ENCODE peak calls at places on chromosome 4, in six cellular contexts. One of them, this sample, is unnamed.

GRCh38 chr4:86973668-86974067 is 38.9 kb downstream of the AFF1 start:
- DNase-seq in amniotic stem cell: no peak
- DNase-seq in EH: no peak
- DNase-seq in T-helper 2 cell: no peak
- DNase-seq in NCI-H1436: no peak
- DNase-seq in naive B cell: no peak
- DNase-seq in this sample: no peak

GRCh38 chr4:145861331-145862318 is 77.0 kb downstream of the ZNF827 start:
- DNase-seq in amniotic stem cell: no peak
- DNase-seq in NCI-H1436: no peak
- DNase-seq in EH: no peak
- DNase-seq in T-helper 2 cell: no peak
- DNase-seq in naive B cell: no peak
- DNase-seq in this sample: no peak

GRCh38 chr4:169342906-169343560 is 72.3 kb upstream of the SH3RF1 start:
- DNase-seq in T-helper 2 cell: no peak
- DNase-seq in naive B cell: no peak
- DNase-seq in amniotic stem cell: no peak
- DNase-seq in EH: peak; percentile 71
- DNase-seq in NCI-H1436: no peak
- DNase-seq in this sample: no peak

GRCh38 chr4:152534541-152535231 is 1.2 kb downstream of the FBXW7 start:
- DNase-seq in NCI-H1436: no peak
- DNase-seq in amniotic stem cell: no peak
- DNase-seq in naive B cell: peak; percentile 64
- DNase-seq in EH: peak; percentile 48
- DNase-seq in T-helper 2 cell: no peak
- DNase-seq in this sample: no peak

GRCh38 chr4:37685211-37685725 is 908 bp downstream of the RELL1 start:
- DNase-seq in EH: peak; percentile 75
- DNase-seq in T-helper 2 cell: no peak
- DNase-seq in amniotic stem cell: no peak
- DNase-seq in NCI-H1436: no peak
- DNase-seq in naive B cell: peak; percentile 43
- DNase-seq in this sample: no peak

GRCh38 chr4:113050361-113050760 is 908 bp downstream of the ANK2 start:
- DNase-seq in EH: no peak
- DNase-seq in T-helper 2 cell: no peak
- DNase-seq in naive B cell: no peak
- DNase-seq in amniotic stem cell: no peak
- DNase-seq in NCI-H1436: no peak
- DNase-seq in this sample: no peak

GRCh38 chr4:86720508-86721068 is 126.5 kb downstream of the PTPN13 start:
- DNase-seq in T-helper 2 cell: no peak
- DNase-seq in NCI-H1436: no peak
- DNase-seq in naive B cell: no peak
- DNase-seq in amniotic stem cell: no peak
- DNase-seq in EH: peak; percentile 29
- DNase-seq in this sample: no peak

GRCh38 chr4:82043081-82043808 is 330.5 kb downstream of the HNRNPD start:
- DNase-seq in T-helper 2 cell: no peak
- DNase-seq in EH: no peak
- DNase-seq in NCI-H1436: no peak
- DNase-seq in naive B cell: no peak
- DNase-seq in amniotic stem cell: no peak
- DNase-seq in this sample: no peak

GRCh38 chr4:186693159-186693815 is 30.4 kb downstream of the FAT1 start:
- DNase-seq in naive B cell: no peak
- DNase-seq in T-helper 2 cell: no peak
- DNase-seq in amniotic stem cell: peak; percentile 36
- DNase-seq in NCI-H1436: no peak
- DNase-seq in EH: peak; percentile 85
- DNase-seq in this sample: no peak

GRCh38 chr4:10283761-10284160 is 167.2 kb upstream of the WDR1 start:
- DNase-seq in NCI-H1436: no peak
- DNase-seq in naive B cell: no peak
- DNase-seq in T-helper 2 cell: no peak
- DNase-seq in EH: peak; percentile 41
- DNase-seq in amniotic stem cell: no peak
- DNase-seq in this sample: no peak

GRCh38 chr4:121726642-121727268 is 30.0 kb upstream of the ANXA5 start:
- DNase-seq in NCI-H1436: peak; percentile 18
- DNase-seq in T-helper 2 cell: no peak
- DNase-seq in amniotic stem cell: peak; percentile 5
- DNase-seq in naive B cell: peak; percentile 31
- DNase-seq in EH: peak; percentile 75
- DNase-seq in this sample: no peak

GRCh38 chr4:47945930-47946726 is 31.7 kb upstream of the NFXL1 start:
- DNase-seq in NCI-H1436: no peak
- DNase-seq in EH: no peak
- DNase-seq in amniotic stem cell: no peak
- DNase-seq in naive B cell: no peak
- DNase-seq in T-helper 2 cell: no peak
- DNase-seq in this sample: no peak

GRCh38 chr4:73870260-73870659 is 1.1 kb downstream of the CXCL1 start:
- DNase-seq in T-helper 2 cell: no peak
- DNase-seq in NCI-H1436: no peak
- DNase-seq in naive B cell: no peak
- DNase-seq in EH: no peak
- DNase-seq in amniotic stem cell: no peak
- DNase-seq in this sample: no peak

GRCh38 chr4:189548484-189549160 is 392.1 kb upstream of the FRG1 start:
- DNase-seq in NCI-H1436: no peak
- DNase-seq in EH: no peak
- DNase-seq in naive B cell: no peak
- DNase-seq in amniotic stem cell: no peak
- DNase-seq in T-helper 2 cell: no peak
- DNase-seq in this sample: no peak

GRCh38 chr4:119209077-119209476 is 3.4 kb upstream of the USP53 start:
- DNase-seq in NCI-H1436: no peak
- DNase-seq in T-helper 2 cell: peak; percentile 7
- DNase-seq in EH: peak; percentile 97
- DNase-seq in naive B cell: no peak
- DNase-seq in amniotic stem cell: peak; percentile 80
- DNase-seq in this sample: no peak

GRCh38 chr4:2341911-2342652 is 76.4 kb downstream of the ZFYVE28 start:
- DNase-seq in NCI-H1436: no peak
- DNase-seq in amniotic stem cell: no peak
- DNase-seq in T-helper 2 cell: no peak
- DNase-seq in EH: no peak
- DNase-seq in naive B cell: no peak
- DNase-seq in this sample: no peak

GRCh38 chr4:48340276-48340904 is 939 bp upstream of the SLAIN2 start:
- DNase-seq in T-helper 2 cell: no peak
- DNase-seq in EH: peak; percentile 81
- DNase-seq in naive B cell: no peak
- DNase-seq in NCI-H1436: no peak
- DNase-seq in amniotic stem cell: peak; percentile 46
- DNase-seq in this sample: no peak

GRCh38 chr4:98293089-98293887 is 32.1 kb downstream of the RAP1GDS1 start:
- DNase-seq in amniotic stem cell: no peak
- DNase-seq in naive B cell: no peak
- DNase-seq in T-helper 2 cell: no peak
- DNase-seq in NCI-H1436: no peak
- DNase-seq in EH: peak; percentile 43
- DNase-seq in this sample: no peak

GRCh38 chr4:71713611-71714203 is 70.2 kb downstream of the GC start:
- DNase-seq in NCI-H1436: peak; percentile 4
- DNase-seq in EH: peak; percentile 69
- DNase-seq in T-helper 2 cell: no peak
- DNase-seq in naive B cell: peak; percentile 1
- DNase-seq in amniotic stem cell: peak; percentile 58
- DNase-seq in this sample: no peak

GRCh38 chr4:17398805-17399204 is 113.1 kb downstream of the QDPR start:
- DNase-seq in naive B cell: no peak
- DNase-seq in EH: no peak
- DNase-seq in NCI-H1436: no peak
- DNase-seq in T-helper 2 cell: no peak
- DNase-seq in amniotic stem cell: no peak
- DNase-seq in this sample: no peak

GRCh38 chr4:163758032-163758431 is 263.5 kb downstream of the TMA16 start:
- DNase-seq in amniotic stem cell: no peak
- DNase-seq in NCI-H1436: no peak
- DNase-seq in naive B cell: no peak
- DNase-seq in T-helper 2 cell: no peak
- DNase-seq in EH: no peak
- DNase-seq in this sample: no peak

GRCh38 chr4:79163981-79164490 is 161.8 kb downstream of the NAA11 start:
- DNase-seq in EH: no peak
- DNase-seq in NCI-H1436: no peak
- DNase-seq in amniotic stem cell: no peak
- DNase-seq in naive B cell: no peak
- DNase-seq in T-helper 2 cell: no peak
- DNase-seq in this sample: no peak

GRCh38 chr4:47531954-47532321 is 46.9 kb downstream of the ATP10D start:
- DNase-seq in amniotic stem cell: no peak
- DNase-seq in NCI-H1436: no peak
- DNase-seq in EH: no peak
- DNase-seq in T-helper 2 cell: no peak
- DNase-seq in naive B cell: no peak
- DNase-seq in this sample: no peak

GRCh38 chr4:107740381-107740780 is 20.3 kb upstream of the PAPSS1 start:
- DNase-seq in EH: peak; percentile 43
- DNase-seq in T-helper 2 cell: no peak
- DNase-seq in amniotic stem cell: no peak
- DNase-seq in NCI-H1436: no peak
- DNase-seq in naive B cell: no peak
- DNase-seq in this sample: no peak

GRCh38 chr4:80155286-80155982 is 41.9 kb upstream of the PRDM8 start:
- DNase-seq in naive B cell: no peak
- DNase-seq in EH: peak; percentile 9
- DNase-seq in T-helper 2 cell: no peak
- DNase-seq in amniotic stem cell: no peak
- DNase-seq in NCI-H1436: no peak
- DNase-seq in this sample: no peak

GRCh38 chr4:81652069-81652478 is 180.4 kb upstream of the RASGEF1B start:
- DNase-seq in amniotic stem cell: no peak
- DNase-seq in NCI-H1436: no peak
- DNase-seq in T-helper 2 cell: no peak
- DNase-seq in naive B cell: no peak
- DNase-seq in EH: no peak
- DNase-seq in this sample: no peak

GRCh38 chr4:53854991-53855885 is 209.2 kb downstream of the CHIC2 start:
- DNase-seq in amniotic stem cell: no peak
- DNase-seq in NCI-H1436: no peak
- DNase-seq in EH: peak; percentile 65
- DNase-seq in T-helper 2 cell: no peak
- DNase-seq in naive B cell: peak; percentile 65
- DNase-seq in this sample: no peak

GRCh38 chr4:74123065-74123728 is 24.2 kb upstream of the CXCL2 start:
- DNase-seq in T-helper 2 cell: no peak
- DNase-seq in EH: peak; percentile 76
- DNase-seq in NCI-H1436: peak; percentile 72
- DNase-seq in naive B cell: no peak
- DNase-seq in amniotic stem cell: no peak
- DNase-seq in this sample: no peak

GRCh38 chr4:37666625-37667071 is 19.5 kb downstream of the RELL1 start:
- DNase-seq in NCI-H1436: no peak
- DNase-seq in naive B cell: no peak
- DNase-seq in T-helper 2 cell: no peak
- DNase-seq in amniotic stem cell: peak; percentile 35
- DNase-seq in EH: peak; percentile 86
- DNase-seq in this sample: no peak